ENCODE peak calls at places on chromosomes 6 and 20, in ten cellular contexts. O is psoas muscle, Q is H9, T is pancreas, D is RWPE1, E is dorsolateral prefrontal cortex, H is DND-41, W is tibial nerve, Y is thoracic aorta, S is endothelial cell of umbilical vein. L is an unnamed sample.

GRCh38 chr6:22448311-22448711 is 121.1 kb upstream of the HDGFL1 start:
- DNase-seq in O (no peak), Q (no peak), T (no peak), D (no peak), E (no peak), H (no peak), W (no peak), Y (no peak), S (peak), L (no peak)

GRCh38 chr6:154909821-154910220 is 85.3 kb upstream of the TIAM2 start:
- DNase-seq in O (no peak), Q (no peak), T (no peak), D (no peak), E (no peak), H (no peak), W (no peak), Y (no peak), S (no peak), L (peak)

GRCh38 chr6:39999006-39999867 is 65.0 kb upstream of the MOCS1 start:
- DNase-seq in O (no peak), Q (no peak), T (no peak), D (no peak), E (no peak), H (no peak), W (no peak), Y (no peak), S (no peak), L (no peak)

GRCh38 chr6:16486661-16487060 is 248.3 kb downstream of the GMPR start:
- DNase-seq in O (no peak), Q (no peak), T (no peak), D (no peak), E (peak), H (no peak), W (no peak), Y (no peak), S (no peak), L (no peak)

GRCh38 chr6:134739299-134740090 is 210.4 kb downstream of the ALDH8A1 start:
- DNase-seq in O (no peak), Q (no peak), T (no peak), D (peak), E (no peak), H (no peak), W (no peak), Y (no peak), S (peak), L (no peak)

GRCh38 chr20:18805881-18806280 is 7.7 kb upstream of the SCP2D1 start:
- DNase-seq in O (no peak), Q (no peak), T (no peak), D (peak), E (no peak), H (no peak), W (no peak), Y (no peak), S (no peak), L (no peak)

GRCh38 chr6:169101981-169102380 is 151.7 kb downstream of the THBS2 start:
- DNase-seq in O (no peak), Q (no peak), T (no peak), D (no peak), E (no peak), H (no peak), W (no peak), Y (no peak), S (no peak), L (no peak)

GRCh38 chr6:15358579-15359327 is 112.9 kb downstream of the JARID2 start:
- DNase-seq in O (no peak), Q (no peak), T (no peak), D (no peak), E (no peak), H (no peak), W (no peak), Y (no peak), S (no peak), L (no peak)

GRCh38 chr20:45416917-45417316 is 976 bp downstream of the PIGT start:
- DNase-seq in O (no peak), Q (no peak), T (no peak), D (no peak), E (no peak), H (no peak), W (no peak), Y (no peak), S (no peak), L (no peak)

GRCh38 chr6:138526822-138527235 is 27.5 kb upstream of the NHSL1 start:
- DNase-seq in O (no peak), Q (no peak), T (no peak), D (no peak), E (no peak), H (no peak), W (no peak), Y (no peak), S (no peak), L (no peak)

GRCh38 chr6:44593539-44593944 is 206.0 kb downstream of the CDC5L start:
- DNase-seq in O (no peak), Q (peak), T (no peak), D (peak), E (no peak), H (peak), W (peak), Y (no peak), S (peak), L (no peak)

GRCh38 chr20:51340451-51340840 is 202.1 kb downstream of the NFATC2 start:
- DNase-seq in O (no peak), Q (no peak), T (no peak), D (no peak), E (no peak), H (no peak), W (no peak), Y (no peak), S (no peak), L (no peak)

GRCh38 chr20:61745397-61746146 is 320.1 kb downstream of the TAF4 start:
- DNase-seq in O (peak), Q (no peak), T (no peak), D (no peak), E (no peak), H (no peak), W (no peak), Y (no peak), S (no peak), L (no peak)

GRCh38 chr20:59515906-59516209 is 88.5 kb upstream of the PHACTR3 start:
- DNase-seq in O (no peak), Q (no peak), T (no peak), D (no peak), E (no peak), H (no peak), W (no peak), Y (no peak), S (no peak), L (no peak)

GRCh38 chr20:60470366-60470765 is 512.1 kb downstream of the CDH26 start:
- DNase-seq in O (no peak), Q (peak), T (no peak), D (no peak), E (no peak), H (no peak), W (no peak), Y (no peak), S (no peak), L (no peak)

GRCh38 chr6:101163611-101164010 is 229.9 kb upstream of the GRIK2 start:
- DNase-seq in O (no peak), Q (no peak), T (no peak), D (no peak), E (no peak), H (no peak), W (no peak), Y (no peak), S (no peak), L (no peak)

GRCh38 chr20:4061989-4062388 is 46.6 kb upstream of the RNF24 start:
- DNase-seq in O (no peak), Q (no peak), T (no peak), D (no peak), E (no peak), H (no peak), W (no peak), Y (no peak), S (no peak), L (no peak)

GRCh38 chr6:140977425-140977824 is 1155.3 kb upstream of the GJE1 start:
- DNase-seq in O (no peak), Q (no peak), T (no peak), D (no peak), E (no peak), H (no peak), W (no peak), Y (no peak), S (peak), L (no peak)

GRCh38 chr6:99821164-99821563 is 172.9 kb downstream of the MCHR2 start:
- DNase-seq in O (no peak), Q (no peak), T (no peak), D (no peak), E (no peak), H (no peak), W (no peak), Y (no peak), S (peak), L (no peak)

GRCh38 chr6:138161118-138161433 is 663 bp upstream of the ARFGEF3 start:
- DNase-seq in O (no peak), Q (no peak), T (no peak), D (no peak), E (no peak), H (no peak), W (no peak), Y (no peak), S (no peak), L (no peak)

GRCh38 chr6:163298079-163298807 is 116.3 kb upstream of the QKI start:
- DNase-seq in O (no peak), Q (no peak), T (no peak), D (no peak), E (no peak), H (no peak), W (no peak), Y (no peak), S (no peak), L (no peak)

GRCh38 chr6:115977220-115977619 is 83.5 kb downstream of the FRK start:
- DNase-seq in O (no peak), Q (no peak), T (no peak), D (no peak), E (no peak), H (no peak), W (no peak), Y (no peak), S (no peak), L (no peak)

GRCh38 chr6:1624071-1624847 is 14.5 kb downstream of the FOXC1 start:
- DNase-seq in O (peak), Q (no peak), T (peak), D (no peak), E (no peak), H (no peak), W (no peak), Y (no peak), S (peak), L (peak)

GRCh38 chr20:13464702-13465101 is 174.0 kb downstream of the TASP1 start:
- DNase-seq in O (no peak), Q (no peak), T (no peak), D (no peak), E (no peak), H (no peak), W (no peak), Y (no peak), S (no peak), L (no peak)

GRCh38 chr20:58086763-58087566 is 141.5 kb downstream of the ANKRD60 start:
- DNase-seq in O (no peak), Q (peak), T (no peak), D (peak), E (no peak), H (peak), W (peak), Y (no peak), S (peak), L (peak)

GRCh38 chr20:59004493-59004762 is 2.6 kb downstream of the CTSZ start:
- DNase-seq in O (peak), Q (no peak), T (peak), D (no peak), E (no peak), H (no peak), W (peak), Y (no peak), S (no peak), L (no peak)

GRCh38 chr20:50717974-50718761 is 13.2 kb upstream of the PARD6B start:
- DNase-seq in O (no peak), Q (no peak), T (no peak), D (no peak), E (no peak), H (no peak), W (no peak), Y (no peak), S (no peak), L (no peak)

GRCh38 chr6:150403458-150404245 is 34.8 kb downstream of the IYD start:
- DNase-seq in O (no peak), Q (no peak), T (no peak), D (peak), E (no peak), H (no peak), W (peak), Y (peak), S (peak), L (peak)

GRCh38 chr6:168192195-168192900 is 113.3 kb upstream of the FRMD1 start:
- DNase-seq in O (no peak), Q (peak), T (no peak), D (no peak), E (no peak), H (no peak), W (no peak), Y (no peak), S (no peak), L (peak)

GRCh38 chr6:119084784-119085183 is 6.3 kb upstream of the FAM184A start:
- DNase-seq in O (no peak), Q (no peak), T (no peak), D (no peak), E (no peak), H (no peak), W (no peak), Y (no peak), S (no peak), L (no peak)

GRCh38 chr6:4491501-4492260 is 284.5 kb upstream of the CDYL start:
- DNase-seq in O (no peak), Q (no peak), T (no peak), D (no peak), E (no peak), H (no peak), W (no peak), Y (no peak), S (peak), L (no peak)

GRCh38 chr6:108676555-108676954 is 115.8 kb downstream of the FOXO3 start:
- DNase-seq in O (no peak), Q (no peak), T (no peak), D (no peak), E (no peak), H (no peak), W (no peak), Y (no peak), S (no peak), L (no peak)

GRCh38 chr6:41449399-41450245 is 96.6 kb upstream of the FOXP4 start:
- DNase-seq in O (peak), Q (no peak), T (peak), D (no peak), E (no peak), H (no peak), W (no peak), Y (no peak), S (no peak), L (no peak)

GRCh38 chr20:35006531-35006971 is 50.9 kb downstream of the MYH7B start:
- DNase-seq in O (peak), Q (peak), T (no peak), D (no peak), E (no peak), H (no peak), W (no peak), Y (no peak), S (no peak), L (peak)
- TF ChIP-seq CTCF in O (no peak), Q (no peak), T (no peak), D (no peak), E (no peak), H (no peak), W (no peak), Y (no peak), S (no peak), L (no peak)

DNA sequence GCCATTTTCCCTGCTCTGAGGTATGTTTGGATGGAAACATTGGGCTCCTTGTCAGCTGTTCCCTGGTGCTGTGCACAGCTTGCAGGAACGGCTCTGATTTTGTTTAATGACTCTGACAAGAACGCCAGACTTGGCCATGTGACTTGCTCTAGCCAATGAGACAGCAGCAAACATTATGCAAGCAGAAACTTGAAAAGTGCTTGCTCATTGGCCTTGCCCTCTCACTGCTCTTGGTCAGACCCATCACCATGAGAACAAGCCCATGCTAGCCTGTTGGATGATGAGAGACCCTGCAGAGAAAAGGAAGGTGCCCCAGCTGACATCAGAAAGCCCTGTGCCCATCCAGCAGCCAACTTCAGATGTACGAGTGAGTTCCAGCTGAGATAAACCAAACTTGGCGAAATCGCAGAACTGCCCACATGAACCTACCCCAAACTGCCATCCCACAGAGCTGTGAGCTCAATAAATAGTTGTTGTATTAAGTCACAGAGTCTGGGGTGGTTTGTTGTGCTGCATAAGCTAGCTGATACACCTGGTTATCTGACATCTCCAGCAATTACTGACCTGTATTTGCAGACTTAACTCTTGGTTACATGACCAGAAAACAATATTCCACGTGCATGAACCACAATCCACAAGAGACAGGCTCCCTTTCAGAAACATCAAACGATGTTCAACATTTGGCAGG is 96.9 kb downstream of the JPH2 start:
- DNase-seq in O (no peak), Q (no peak), T (no peak), D (peak), E (no peak), H (no peak), W (no peak), Y (no peak), S (peak), L (no peak)
- H3K27ac ChIP-seq in O (no peak), Q (no peak), T (no peak), D (peak), E (no peak), H (no peak), W (no peak), Y (no peak), S (no peak), L (no peak)

GRCh38 chr20:1423625-1424106 is 30.8 kb upstream of the FKBP1A start:
- DNase-seq in O (no peak), Q (peak), T (no peak), D (no peak), E (no peak), H (peak), W (no peak), Y (no peak), S (peak), L (no peak)
- TF ChIP-seq CTCF in O (no peak), Q (peak), T (no peak), D (no peak), E (no peak), H (peak), W (no peak), Y (no peak), S (no peak), L (no peak)

GRCh38 chr20:35730583-35731468 is 11.2 kb downstream of the RBM39 start:
- DNase-seq in O (no peak), Q (no peak), T (no peak), D (no peak), E (no peak), H (no peak), W (no peak), Y (no peak), S (no peak), L (no peak)

GRCh38 chr20:35729836-35730582 is 12.1 kb downstream of the RBM39 start:
- DNase-seq in O (no peak), Q (no peak), T (no peak), D (no peak), E (no peak), H (no peak), W (no peak), Y (no peak), S (no peak), L (no peak)

GRCh38 chr20:35732644-35732982 is 9.4 kb downstream of the RBM39 start:
- DNase-seq in O (no peak), Q (no peak), T (no peak), D (no peak), E (no peak), H (no peak), W (no peak), Y (no peak), S (no peak), L (no peak)

GRCh38 chr20:35731862-35732643 is 10.0 kb downstream of the RBM39 start:
- DNase-seq in O (no peak), Q (no peak), T (no peak), D (no peak), E (no peak), H (no peak), W (no peak), Y (no peak), S (no peak), L (no peak)

DNA sequence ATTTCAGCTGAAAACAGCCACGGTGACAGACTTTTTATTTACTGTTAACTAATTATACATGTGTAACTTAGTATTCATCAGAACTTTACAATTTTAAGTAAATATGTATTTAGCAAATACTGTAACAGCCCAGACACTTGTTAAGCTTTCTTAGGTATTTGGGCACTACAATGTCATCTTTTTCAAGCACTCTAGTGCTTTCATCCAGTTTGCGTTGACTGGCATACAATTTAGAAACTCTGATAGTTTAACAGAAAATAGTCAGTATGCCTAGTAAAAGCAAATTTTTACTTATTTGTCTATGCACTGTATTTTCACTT is 10.6 kb downstream of the RBM39 start:
- DNase-seq in O (no peak), Q (no peak), T (no peak), D (no peak), E (no peak), H (no peak), W (no peak), Y (no peak), S (no peak), L (no peak)
- H3K27ac ChIP-seq in O (no peak), Q (no peak), T (no peak), D (no peak), E (no peak), H (no peak), W (no peak), Y (no peak), S (no peak), L (no peak)

GRCh38 chr20:31722388-31723281 is at the start of gene BCL2L1:
- DNase-seq in O (peak), Q (peak), T (peak), D (peak), E (peak), H (peak), W (peak), Y (peak), S (peak), L (peak)
- TF ChIP-seq CTCF in O (peak), Q (peak), T (peak), D (no peak), E (peak), H (peak), W (peak), Y (peak), S (peak), L (peak)

DNA sequence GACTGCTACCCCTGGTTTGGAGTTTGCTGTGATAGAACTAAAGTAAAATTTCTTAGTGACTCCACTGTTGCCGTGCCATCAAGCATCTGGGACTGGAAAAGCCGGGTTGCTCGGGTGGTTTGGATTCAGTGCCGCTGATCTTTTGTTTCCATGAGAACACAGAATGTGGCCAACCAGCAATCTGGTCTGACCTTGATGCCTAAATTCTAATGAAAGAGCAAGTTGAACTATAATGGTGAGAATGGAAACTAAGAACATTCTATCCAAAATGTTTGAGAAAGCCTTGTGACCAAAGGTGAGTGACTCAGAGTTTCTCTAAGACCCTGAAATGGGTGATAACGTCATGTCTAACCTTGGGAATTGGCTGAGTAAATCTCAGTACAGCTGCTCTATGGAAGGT is 9.9 kb upstream of the PI16 start:
- DNase-seq in O (no peak), Q (no peak), T (no peak), D (no peak), E (no peak), H (no peak), W (no peak), Y (no peak), S (no peak), L (no peak)
- H3K27ac ChIP-seq in O (no peak), Q (no peak), T (peak), D (no peak), E (no peak), H (no peak), W (no peak), Y (no peak), S (no peak), L (no peak)

GRCh38 chr20:48921883-48922867 is 664 bp downstream of the ARFGEF2 start:
- DNase-seq in O (no peak), Q (no peak), T (no peak), D (peak), E (no peak), H (no peak), W (peak), Y (no peak), S (peak), L (no peak)

GRCh38 chr20:48919336-48919881 is 2.1 kb upstream of the ARFGEF2 start:
- DNase-seq in O (no peak), Q (no peak), T (no peak), D (no peak), E (no peak), H (no peak), W (no peak), Y (no peak), S (no peak), L (no peak)

GRCh38 chr20:48919882-48920526 is 1.5 kb upstream of the ARFGEF2 start:
- DNase-seq in O (no peak), Q (no peak), T (no peak), D (no peak), E (no peak), H (no peak), W (no peak), Y (no peak), S (no peak), L (no peak)

GRCh38 chr20:48921168-48921882 is at the start of gene ARFGEF2:
- DNase-seq in O (peak), Q (peak), T (peak), D (peak), E (peak), H (peak), W (peak), Y (peak), S (peak), L (peak)

GRCh38 chr20:48920527-48921167 is 864 bp upstream of the ARFGEF2 start:
- DNase-seq in O (no peak), Q (no peak), T (no peak), D (no peak), E (no peak), H (no peak), W (no peak), Y (no peak), S (no peak), L (no peak)
- TF ChIP-seq CTCF in O (no peak), Q (no peak), T (no peak), D (no peak), E (no peak), H (no peak), W (no peak), Y (no peak), S (no peak), L (no peak)

GRCh38 chr6:159044899-159045727 is at the start of gene TAGAP:
- DNase-seq in O (peak), Q (no peak), T (no peak), D (no peak), E (no peak), H (peak), W (peak), Y (no peak), S (no peak), L (no peak)
- H3K27ac ChIP-seq in O (no peak), Q (no peak), T (no peak), D (no peak), E (peak), H (peak), W (peak), Y (no peak), S (no peak), L (no peak)

L was measured in coronary artery.